ENCODE peak calls at places on chromosomes 5 and 9, in seven cellular contexts. One of them, this sample, is unnamed. For H3K4me1 and H3K9me3, the result is how much of the 10 kb centered on the place peaks cover.

GRCh38 chr9:114015607-114016006 is 62.5 kb downstream of the AMBP start:
- DNase-seq in stomach: no peak
- DNase-seq in mesenchymal stem cell: no peak
- DNase-seq in CD8-positive, alpha-beta T cell: no peak
- DNase-seq in endothelial cell of umbilical vein: no peak
- DNase-seq in A549: no peak
- DNase-seq in fibroblast of lung: no peak
- DNase-seq in this sample: no peak

GRCh38 chr5:102865171-102865509 is 110.0 kb downstream of the PAM start:
- DNase-seq in endothelial cell of umbilical vein: peak
- DNase-seq in stomach: no peak
- DNase-seq in A549: no peak
- DNase-seq in fibroblast of lung: peak
- DNase-seq in CD8-positive, alpha-beta T cell: no peak
- DNase-seq in mesenchymal stem cell: no peak
- DNase-seq in this sample: peak

GRCh38 chr5:172274951-172275753 is 8.4 kb downstream of the UBTD2 start:
- DNase-seq in stomach: no peak
- DNase-seq in fibroblast of lung: no peak
- DNase-seq in CD8-positive, alpha-beta T cell: peak
- DNase-seq in endothelial cell of umbilical vein: no peak
- DNase-seq in A549: no peak
- DNase-seq in mesenchymal stem cell: peak
- DNase-seq in this sample: no peak

GRCh38 chr9:123753011-123753410 is 176.9 kb downstream of the DENND1A start:
- DNase-seq in fibroblast of lung: no peak
- DNase-seq in A549: no peak
- DNase-seq in mesenchymal stem cell: no peak
- DNase-seq in CD8-positive, alpha-beta T cell: no peak
- DNase-seq in endothelial cell of umbilical vein: no peak
- DNase-seq in stomach: no peak
- DNase-seq in this sample: no peak

GRCh38 chr9:8895498-8896224 is 1096.1 kb upstream of the DMAC1 start:
- DNase-seq in A549: peak
- DNase-seq in CD8-positive, alpha-beta T cell: no peak
- DNase-seq in fibroblast of lung: peak
- DNase-seq in endothelial cell of umbilical vein: peak
- DNase-seq in mesenchymal stem cell: peak
- DNase-seq in stomach: no peak
- DNase-seq in this sample: peak

GRCh38 chr5:175692235-175692995 is 34.5 kb downstream of the HRH2 start:
- DNase-seq in CD8-positive, alpha-beta T cell: no peak
- DNase-seq in endothelial cell of umbilical vein: no peak
- DNase-seq in A549: no peak
- DNase-seq in mesenchymal stem cell: no peak
- DNase-seq in fibroblast of lung: no peak
- DNase-seq in stomach: no peak
- DNase-seq in this sample: peak

GRCh38 chr5:58499951-58500350 is 8.7 kb downstream of the GAPT start:
- DNase-seq in stomach: peak
- DNase-seq in fibroblast of lung: no peak
- DNase-seq in endothelial cell of umbilical vein: no peak
- DNase-seq in mesenchymal stem cell: no peak
- DNase-seq in CD8-positive, alpha-beta T cell: no peak
- DNase-seq in A549: no peak
- DNase-seq in this sample: no peak

GRCh38 chr5:43694027-43694426 is 91.0 kb downstream of the NNT start:
- DNase-seq in fibroblast of lung: no peak
- DNase-seq in CD8-positive, alpha-beta T cell: no peak
- DNase-seq in stomach: no peak
- DNase-seq in mesenchymal stem cell: no peak
- DNase-seq in A549: no peak
- DNase-seq in endothelial cell of umbilical vein: no peak
- DNase-seq in this sample: no peak

GRCh38 chr5:35247645-35248034 is 17.4 kb upstream of the PRLR start:
- DNase-seq in mesenchymal stem cell: no peak
- DNase-seq in fibroblast of lung: no peak
- DNase-seq in CD8-positive, alpha-beta T cell: no peak
- DNase-seq in stomach: peak
- DNase-seq in A549: no peak
- DNase-seq in endothelial cell of umbilical vein: peak
- DNase-seq in this sample: peak

GRCh38 chr9:75715360-75715759 is 175.1 kb upstream of the PCSK5 start:
- DNase-seq in mesenchymal stem cell: no peak
- DNase-seq in stomach: no peak
- DNase-seq in CD8-positive, alpha-beta T cell: no peak
- DNase-seq in A549: no peak
- DNase-seq in endothelial cell of umbilical vein: no peak
- DNase-seq in fibroblast of lung: no peak
- DNase-seq in this sample: no peak

GRCh38 chr9:28770226-28770625 is 1196.9 kb upstream of the C9orf72 start:
- DNase-seq in A549: no peak
- DNase-seq in stomach: no peak
- DNase-seq in endothelial cell of umbilical vein: no peak
- DNase-seq in CD8-positive, alpha-beta T cell: no peak
- DNase-seq in fibroblast of lung: no peak
- DNase-seq in mesenchymal stem cell: no peak
- DNase-seq in this sample: no peak

GRCh38 chr5:120624021-120624563 is 160.0 kb downstream of the PRR16 start:
- DNase-seq in endothelial cell of umbilical vein: no peak
- DNase-seq in CD8-positive, alpha-beta T cell: no peak
- DNase-seq in mesenchymal stem cell: peak
- DNase-seq in A549: no peak
- DNase-seq in stomach: no peak
- DNase-seq in fibroblast of lung: peak
- DNase-seq in this sample: no peak

GRCh38 chr5:16937503-16938161 is 1.5 kb upstream of the MYO10 start:
- DNase-seq in endothelial cell of umbilical vein: no peak
- DNase-seq in stomach: no peak
- DNase-seq in CD8-positive, alpha-beta T cell: no peak
- DNase-seq in A549: no peak
- DNase-seq in fibroblast of lung: no peak
- DNase-seq in mesenchymal stem cell: no peak
- DNase-seq in this sample: peak

GRCh38 chr5:31854625-31855526 is 215.9 kb downstream of the PDZD2 start:
- DNase-seq in stomach: peak
- DNase-seq in A549: peak
- DNase-seq in endothelial cell of umbilical vein: peak
- DNase-seq in mesenchymal stem cell: peak
- DNase-seq in CD8-positive, alpha-beta T cell: peak
- DNase-seq in fibroblast of lung: peak
- DNase-seq in this sample: peak

GRCh38 chr5:152084476-152084875 is 159.8 kb upstream of the GLRA1 start:
- DNase-seq in fibroblast of lung: no peak
- DNase-seq in stomach: no peak
- DNase-seq in mesenchymal stem cell: no peak
- DNase-seq in CD8-positive, alpha-beta T cell: no peak
- DNase-seq in A549: no peak
- DNase-seq in endothelial cell of umbilical vein: no peak
- DNase-seq in this sample: no peak

GRCh38 chr9:130308081-130308571 is 42.6 kb downstream of the HMCN2 start:
- DNase-seq in stomach: no peak
- DNase-seq in endothelial cell of umbilical vein: no peak
- DNase-seq in mesenchymal stem cell: no peak
- DNase-seq in A549: no peak
- DNase-seq in fibroblast of lung: no peak
- DNase-seq in CD8-positive, alpha-beta T cell: no peak
- DNase-seq in this sample: peak

GRCh38 chr5:129406440-129406839 is 53.7 kb upstream of the ADAMTS19 start:
- DNase-seq in mesenchymal stem cell: no peak
- DNase-seq in CD8-positive, alpha-beta T cell: no peak
- DNase-seq in endothelial cell of umbilical vein: no peak
- DNase-seq in fibroblast of lung: peak
- DNase-seq in A549: no peak
- DNase-seq in stomach: no peak
- DNase-seq in this sample: no peak

GRCh38 chr9:130262771-130263170 is 2.8 kb upstream of the HMCN2 start:
- DNase-seq in fibroblast of lung: no peak
- DNase-seq in endothelial cell of umbilical vein: no peak
- DNase-seq in CD8-positive, alpha-beta T cell: no peak
- DNase-seq in stomach: no peak
- DNase-seq in mesenchymal stem cell: no peak
- DNase-seq in A549: no peak
- DNase-seq in this sample: no peak

DNA sequence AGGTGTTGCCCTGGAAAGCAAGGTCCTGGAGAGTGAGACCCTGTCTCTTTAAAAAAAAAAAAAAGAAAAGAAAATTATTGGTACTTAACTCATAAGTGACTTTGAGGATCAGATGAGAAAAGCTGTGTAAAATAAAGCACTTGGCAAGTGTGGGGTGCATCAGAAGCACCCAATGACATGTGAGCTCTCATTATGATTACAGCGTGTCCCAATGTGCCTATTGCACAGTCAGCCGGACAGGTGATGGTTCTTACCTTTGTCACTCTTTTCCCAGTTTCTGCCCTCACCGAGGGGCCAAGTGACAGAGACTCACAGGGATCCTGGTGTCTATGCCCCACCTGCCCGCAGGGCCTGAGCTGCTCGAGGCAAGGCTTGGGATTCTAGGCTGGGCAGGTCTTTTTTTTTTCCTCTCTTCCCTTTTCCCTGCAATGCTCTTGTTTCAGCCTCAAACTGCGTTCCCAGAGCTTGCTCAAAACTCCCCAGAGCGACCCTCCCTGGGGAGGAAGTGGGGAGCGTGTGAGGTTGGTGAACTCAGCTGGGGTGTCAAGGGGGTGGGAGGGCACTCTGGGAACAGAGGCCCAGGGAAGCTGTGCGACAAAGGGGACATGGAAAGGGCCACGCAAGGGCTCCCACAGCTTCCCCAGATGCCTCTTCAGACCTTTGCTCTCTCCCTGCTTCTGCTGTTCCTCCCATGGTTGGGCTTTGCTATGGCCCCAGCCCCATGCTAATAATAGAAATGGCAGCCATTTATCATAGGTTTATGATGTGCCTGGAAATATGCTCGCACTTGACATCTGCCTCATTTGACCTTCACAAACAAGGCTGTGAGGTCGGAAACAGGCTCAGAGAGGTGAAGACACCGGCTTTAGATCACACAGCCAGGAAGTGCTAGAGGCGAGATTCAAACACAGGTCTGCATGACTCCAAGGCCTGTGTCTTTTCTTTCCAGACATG is 40.7 kb upstream of the IL17B start:
- DNase-seq in CD8-positive, alpha-beta T cell: no peak
- DNase-seq in endothelial cell of umbilical vein: no peak
- DNase-seq in fibroblast of lung: peak
- DNase-seq in mesenchymal stem cell: peak
- DNase-seq in A549: no peak
- DNase-seq in stomach: no peak
- DNase-seq in this sample: peak
- H3K4me1 ChIP-seq in CD8-positive, alpha-beta T cell: under half
- H3K4me1 ChIP-seq in endothelial cell of umbilical vein: under half
- H3K4me1 ChIP-seq in fibroblast of lung: half or more
- H3K4me1 ChIP-seq in mesenchymal stem cell: half or more
- H3K4me1 ChIP-seq in A549: under half
- H3K4me1 ChIP-seq in stomach: half or more
- H3K4me1 ChIP-seq in this sample: half or more

DNA sequence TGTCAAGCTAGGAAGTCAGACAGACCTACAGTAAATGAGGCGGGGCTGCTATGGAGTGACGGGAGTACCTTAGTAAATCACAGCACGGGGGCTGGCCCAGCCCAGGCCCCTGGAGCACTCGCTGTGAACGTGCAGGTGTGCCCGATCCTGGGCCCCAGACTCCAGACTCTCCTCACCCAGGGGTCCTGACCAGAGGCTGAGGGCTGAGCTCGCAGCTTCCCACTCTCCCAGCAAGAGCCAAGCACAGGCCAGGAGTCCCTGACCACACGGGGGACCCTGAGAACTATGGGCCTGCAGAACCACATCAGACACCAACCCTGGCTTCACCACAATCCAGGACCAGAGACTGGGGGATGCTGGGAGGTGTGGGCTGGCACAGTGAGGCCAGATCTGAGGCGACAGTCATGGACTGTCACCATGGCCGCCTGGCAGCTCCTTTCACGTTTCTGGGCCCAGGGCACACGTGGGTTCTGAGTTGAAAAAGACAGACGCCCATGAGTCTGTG is 73.4 kb downstream of the ADAMTS2 start:
- DNase-seq in stomach: no peak
- DNase-seq in CD8-positive, alpha-beta T cell: no peak
- DNase-seq in A549: no peak
- DNase-seq in fibroblast of lung: no peak
- DNase-seq in mesenchymal stem cell: no peak
- DNase-seq in endothelial cell of umbilical vein: no peak
- DNase-seq in this sample: peak
- H3K9me3 ChIP-seq in stomach: under half
- H3K9me3 ChIP-seq in CD8-positive, alpha-beta T cell: under half
- H3K9me3 ChIP-seq in A549: under half
- H3K9me3 ChIP-seq in fibroblast of lung: under half
- H3K9me3 ChIP-seq in mesenchymal stem cell: under half
- H3K9me3 ChIP-seq in endothelial cell of umbilical vein: under half
- H3K9me3 ChIP-seq in this sample: under half

GRCh38 chr9:129171993-129172751 is 5.9 kb downstream of the IER5L start:
- DNase-seq in stomach: no peak
- DNase-seq in mesenchymal stem cell: no peak
- DNase-seq in fibroblast of lung: no peak
- DNase-seq in endothelial cell of umbilical vein: no peak
- DNase-seq in A549: no peak
- DNase-seq in CD8-positive, alpha-beta T cell: no peak
- DNase-seq in this sample: peak

GRCh38 chr9:129172816-129173215 is 5.2 kb downstream of the IER5L start:
- DNase-seq in mesenchymal stem cell: peak
- DNase-seq in stomach: no peak
- DNase-seq in CD8-positive, alpha-beta T cell: no peak
- DNase-seq in fibroblast of lung: no peak
- DNase-seq in endothelial cell of umbilical vein: no peak
- DNase-seq in A549: no peak
- DNase-seq in this sample: peak

GRCh38 chr9:129173296-129174101 is 4.6 kb downstream of the IER5L start:
- DNase-seq in A549: no peak
- DNase-seq in stomach: no peak
- DNase-seq in fibroblast of lung: no peak
- DNase-seq in mesenchymal stem cell: peak
- DNase-seq in endothelial cell of umbilical vein: no peak
- DNase-seq in CD8-positive, alpha-beta T cell: no peak
- DNase-seq in this sample: peak

GRCh38 chr9:129166962-129167557 is 11.0 kb downstream of the IER5L start:
- DNase-seq in A549: peak
- DNase-seq in stomach: peak
- DNase-seq in mesenchymal stem cell: peak
- DNase-seq in endothelial cell of umbilical vein: peak
- DNase-seq in fibroblast of lung: peak
- DNase-seq in CD8-positive, alpha-beta T cell: no peak
- DNase-seq in this sample: peak

GRCh38 chr9:129170229-129170628 is 7.8 kb downstream of the IER5L start:
- DNase-seq in CD8-positive, alpha-beta T cell: no peak
- DNase-seq in fibroblast of lung: no peak
- DNase-seq in stomach: no peak
- DNase-seq in A549: no peak
- DNase-seq in mesenchymal stem cell: peak
- DNase-seq in endothelial cell of umbilical vein: peak
- DNase-seq in this sample: peak
- H3K4me1 ChIP-seq in CD8-positive, alpha-beta T cell: under half
- H3K4me1 ChIP-seq in fibroblast of lung: under half
- H3K4me1 ChIP-seq in stomach: half or more
- H3K4me1 ChIP-seq in A549: half or more
- H3K4me1 ChIP-seq in mesenchymal stem cell: under half
- H3K4me1 ChIP-seq in endothelial cell of umbilical vein: under half
- H3K4me1 ChIP-seq in this sample: half or more

GRCh38 chr9:135644631-135645218 is 5.4 kb upstream of the GLT6D1 start:
- DNase-seq in fibroblast of lung: no peak
- DNase-seq in CD8-positive, alpha-beta T cell: no peak
- DNase-seq in endothelial cell of umbilical vein: no peak
- DNase-seq in stomach: no peak
- DNase-seq in mesenchymal stem cell: no peak
- DNase-seq in A549: no peak
- DNase-seq in this sample: no peak
- H3K9me3 ChIP-seq in fibroblast of lung: under half
- H3K9me3 ChIP-seq in CD8-positive, alpha-beta T cell: under half
- H3K9me3 ChIP-seq in endothelial cell of umbilical vein: under half
- H3K9me3 ChIP-seq in stomach: half or more
- H3K9me3 ChIP-seq in mesenchymal stem cell: under half
- H3K9me3 ChIP-seq in A549: half or more
- H3K9me3 ChIP-seq in this sample: under half